ENCODE peak calls at places on chromosome 19, in four cellular contexts. C is K562, S is SK-N-SH, F is GM12878. N is an unnamed sample.

GRCh38 chr19:54412877-54413276 is 2.4 kb upstream of the TTYH1 start:
- DNase-seq in S (no peak), C (no peak), F (no peak), N (no peak)

GRCh38 chr19:49546825-49547565 is 19.2 kb downstream of the RCN3 start:
- DNase-seq in F (peak; percentile 42), C (peak; percentile 74), S (peak; percentile 83), N (peak; percentile 71)

GRCh38 chr19:58059003-58059671 is at the start of gene ZNF135:
- DNase-seq in S (peak; percentile 90), F (no peak), C (no peak), N (peak; percentile 90)

GRCh38 chr19:16527971-16528521 is 14.2 kb downstream of the CHERP start:
- DNase-seq in S (peak; percentile 61), C (peak; percentile 20), F (no peak), N (peak; percentile 59)

GRCh38 chr19:17326595-17326966 is 8.1 kb downstream of the ANO8 start:
- DNase-seq in F (no peak), C (no peak), S (no peak), N (no peak)

GRCh38 chr19:35856546-35857149 is at the start of gene KIRREL2:
- DNase-seq in F (no peak), S (peak; percentile 90), C (peak; percentile 41), N (peak; percentile 72)

GRCh38 chr19:15403151-15403531 is 15.6 kb downstream of the AKAP8L start:
- DNase-seq in F (no peak), C (no peak), S (no peak), N (no peak)

GRCh38 chr19:46903458-46903857 is 42.7 kb downstream of the ARHGAP35 start:
- DNase-seq in F (no peak), C (no peak), S (no peak), N (no peak)

GRCh38 chr19:23283925-23284324 is 33.7 kb upstream of the ZNF724 start:
- DNase-seq in C (peak; percentile 18), S (peak; percentile 67), F (no peak), N (peak; percentile 81)

GRCh38 chr19:46902402-46902766 is 41.6 kb downstream of the ARHGAP35 start:
- DNase-seq in C (no peak), S (no peak), F (no peak), N (no peak)

GRCh38 chr19:54137913-54138776 is 583 bp downstream of the CNOT3 start:
- DNase-seq in C (peak; percentile 78), S (peak; percentile 75), F (no peak), N (no peak)

GRCh38 chr19:40084948-40085347 is 5.8 kb downstream of the ZNF780A start:
- DNase-seq in F (no peak), C (no peak), S (no peak), N (no peak)

GRCh38 chr19:39970424-39970673 is 616 bp upstream of the PSMC4 start:
- DNase-seq in S (no peak), C (no peak), F (peak; percentile 24), N (no peak)

GRCh38 chr19:1268392-1269064 is 604 bp upstream of the CIRBP start:
- DNase-seq in C (no peak), F (no peak), S (no peak), N (no peak)

GRCh38 chr19:1270168-1270853 is 1.2 kb downstream of the CIRBP start:
- DNase-seq in C (no peak), F (no peak), S (no peak), N (no peak)

GRCh38 chr19:1269065-1269477 is at the start of gene CIRBP:
- DNase-seq in F (peak; percentile 86), C (peak; percentile 86), S (peak; percentile 97), N (peak; percentile 100)

GRCh38 chr19:1270854-1271527 is 1.9 kb downstream of the CIRBP start:
- DNase-seq in F (no peak), C (no peak), S (no peak), N (no peak)

DNA sequence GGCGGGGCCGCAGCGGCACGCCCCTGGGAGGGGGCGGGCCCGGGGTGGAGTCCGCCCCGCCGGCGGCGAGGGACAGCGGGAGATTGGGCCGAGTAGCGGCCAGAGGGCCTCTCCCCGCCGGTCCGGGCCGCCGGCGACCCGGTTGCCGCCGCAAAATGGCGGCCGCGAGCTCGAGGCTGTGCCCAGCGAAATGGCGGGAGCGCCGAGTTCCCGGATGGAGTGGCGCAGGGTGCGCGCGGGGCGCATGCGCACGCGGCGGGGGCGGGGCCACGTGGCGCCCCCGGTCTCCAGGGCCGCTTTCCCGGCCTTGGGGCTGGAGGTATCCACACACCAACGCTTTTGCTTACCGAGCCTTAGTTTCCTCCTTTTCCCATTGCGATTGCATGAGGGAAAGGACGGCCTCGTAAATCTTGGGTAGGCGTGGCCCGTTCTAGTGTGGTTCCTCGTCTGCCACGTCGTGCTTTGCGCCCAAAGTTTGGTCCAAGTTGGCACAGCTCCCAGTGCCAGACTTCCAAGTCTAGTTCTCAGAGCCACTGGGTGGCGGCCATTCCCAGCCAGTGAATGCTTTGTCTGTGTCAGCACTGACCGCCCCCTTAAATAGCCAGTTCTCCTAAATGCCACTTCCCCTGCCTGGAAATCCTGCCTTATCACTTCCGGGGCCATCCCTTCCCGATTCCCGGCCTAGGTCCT is 491 bp downstream of the CIRBP start:
- DNase-seq in C (peak; percentile 74), F (no peak), S (peak; percentile 92), N (peak; percentile 79)
- TF ChIP-seq CTCF in C (no peak), F (no peak), S (no peak), N (no peak)

DNA sequence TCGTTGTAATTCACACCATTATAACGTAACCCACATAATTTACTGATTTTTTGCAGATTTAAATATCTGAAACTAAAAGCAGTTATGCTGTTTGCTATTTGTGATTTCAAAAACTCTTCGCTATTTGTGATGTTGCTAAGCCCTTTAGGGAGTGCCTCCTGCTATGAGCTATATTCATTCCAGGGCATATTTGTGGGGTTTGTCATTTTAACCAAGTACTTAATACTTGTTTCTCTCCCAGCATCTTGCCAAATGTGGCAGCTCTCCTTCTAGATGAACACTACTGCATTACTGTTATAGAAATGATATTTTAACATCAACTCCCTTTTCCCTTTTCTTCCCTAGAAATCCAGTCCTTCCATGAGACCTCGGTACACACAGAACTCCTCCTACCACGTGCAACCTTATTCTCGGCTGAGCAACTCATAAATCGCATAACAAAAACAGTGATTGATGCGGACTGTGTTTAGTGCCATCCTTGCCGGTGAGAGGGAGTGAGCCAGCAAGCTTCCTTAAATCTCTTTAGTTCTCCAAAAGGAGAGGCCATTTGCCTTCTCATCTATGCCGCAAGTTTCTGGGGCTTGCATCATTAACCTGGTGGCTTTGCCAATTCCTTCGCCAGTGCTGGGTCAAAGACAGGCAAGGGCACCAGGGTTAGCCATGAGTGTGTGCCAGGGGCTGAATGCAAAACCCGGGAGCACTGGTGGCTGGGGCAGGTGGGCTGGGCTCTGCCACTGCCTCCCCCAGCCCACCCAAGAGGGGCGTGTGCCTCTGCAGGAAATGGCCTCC is 33.4 kb downstream of the RFX2 start:
- DNase-seq in F (no peak), S (no peak), C (no peak), N (no peak)
- TF ChIP-seq USF1 in F (no peak), S (no peak), C (no peak), N (no peak)

GRCh38 chr19:12800873-12801465 is 631 bp downstream of the PRDX2 start:
- DNase-seq in S (peak; percentile 57), C (peak; percentile 49), F (no peak), N (peak; percentile 54)
- TF ChIP-seq CTCF in S (no peak), C (no peak), F (no peak), N (no peak)

GRCh38 chr19:2084993-2085720 is 11.0 kb downstream of the MOB3A start:
- DNase-seq in C (no peak), F (peak; percentile 96), S (peak; percentile 20), N (no peak)

GRCh38 chr19:2083174-2083854 is 12.8 kb downstream of the MOB3A start:
- DNase-seq in C (no peak), S (peak; percentile 23), F (no peak), N (no peak)

GRCh38 chr19:2087621-2088100 is 8.5 kb downstream of the MOB3A start:
- DNase-seq in F (peak; percentile 83), C (no peak), S (peak; percentile 12), N (no peak)

GRCh38 chr19:2089727-2090053 is 6.4 kb downstream of the MOB3A start:
- DNase-seq in S (no peak), F (no peak), C (no peak), N (no peak)

DNA sequence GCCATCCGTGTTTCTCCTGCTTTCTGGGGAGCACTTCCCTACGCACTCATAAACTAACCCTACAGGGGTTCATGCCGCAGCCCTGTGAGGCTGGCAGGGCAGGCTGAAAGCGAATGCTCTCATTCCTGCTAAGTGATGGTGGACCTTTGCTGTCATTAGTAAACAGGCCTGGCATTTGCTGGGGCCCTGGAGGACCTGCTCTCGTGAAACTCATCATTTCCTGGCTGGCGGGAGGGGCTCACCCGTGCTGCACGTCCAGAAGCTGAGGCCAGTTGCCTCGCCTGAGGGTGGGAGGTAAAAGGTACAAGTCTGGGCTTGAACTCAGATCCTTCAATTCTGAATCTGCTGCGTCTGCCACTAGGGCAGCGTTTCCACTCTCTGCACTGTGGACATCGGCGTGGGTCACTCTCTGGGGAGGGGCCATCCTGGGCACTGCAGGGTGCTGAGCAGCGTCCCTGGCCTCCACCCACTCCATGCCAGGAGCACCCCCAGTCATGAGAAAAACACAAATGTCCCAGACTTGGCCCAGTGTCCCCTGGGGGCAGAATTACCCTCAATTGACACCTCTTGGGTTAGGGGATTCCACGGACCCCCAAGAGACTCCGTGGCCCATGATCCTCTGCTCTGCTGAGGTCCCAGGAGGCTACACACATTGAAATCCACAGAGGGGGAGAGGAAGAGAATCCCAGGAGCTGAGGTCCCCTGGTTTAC is 7.0 kb downstream of the MOB3A start:
- DNase-seq in S (peak; percentile 67), C (no peak), F (peak; percentile 78), N (no peak)
- TF ChIP-seq USF1 in S (no peak), C (no peak), F (no peak), N (no peak)

GRCh38 chr19:3346677-3347353 is 19.6 kb upstream of the NFIC start:
- DNase-seq in F (no peak), S (no peak), C (no peak), N (no peak)
- TF ChIP-seq CTCF in F (no peak), S (no peak), C (no peak), N (no peak)